ENCODE peak calls at places on chromosomes 2 and 18, in nine cellular contexts. One of them, this sample, is unnamed. For H3K27me3, the result is how much of the 10 kb centered on the place peaks cover.

GRCh38 chr2:148874868-148875341 is at the start of gene KIF5C:
- DNase-seq in IMR-90: peak
- DNase-seq in SJSA1: peak
- DNase-seq in lung: peak
- DNase-seq in Panc1: no peak
- DNase-seq in PC-9: peak
- DNase-seq in keratinocyte: peak
- DNase-seq in CD4-positive, CD25-positive, alpha-beta regulatory T cell: peak
- DNase-seq in fibroblast of lung: peak
- DNase-seq in this sample: peak

GRCh38 chr2:23554054-23554697 is 169.2 kb downstream of the KLHL29 start:
- DNase-seq in IMR-90: no peak
- DNase-seq in SJSA1: no peak
- DNase-seq in lung: no peak
- DNase-seq in Panc1: no peak
- DNase-seq in PC-9: no peak
- DNase-seq in keratinocyte: no peak
- DNase-seq in CD4-positive, CD25-positive, alpha-beta regulatory T cell: no peak
- DNase-seq in fibroblast of lung: no peak
- DNase-seq in this sample: no peak

GRCh38 chr18:43277164-43277600 is at the start of gene SYT4:
- DNase-seq in IMR-90: peak
- DNase-seq in SJSA1: no peak
- DNase-seq in lung: no peak
- DNase-seq in Panc1: no peak
- DNase-seq in PC-9: no peak
- DNase-seq in keratinocyte: no peak
- DNase-seq in CD4-positive, CD25-positive, alpha-beta regulatory T cell: no peak
- DNase-seq in fibroblast of lung: peak
- DNase-seq in this sample: no peak

GRCh38 chr18:13235326-13235937 is 16.9 kb downstream of the LDLRAD4 start:
- DNase-seq in IMR-90: no peak
- DNase-seq in SJSA1: peak
- DNase-seq in lung: no peak
- DNase-seq in Panc1: no peak
- DNase-seq in PC-9: no peak
- DNase-seq in keratinocyte: no peak
- DNase-seq in CD4-positive, CD25-positive, alpha-beta regulatory T cell: no peak
- DNase-seq in fibroblast of lung: no peak
- DNase-seq in this sample: no peak

GRCh38 chr2:164913640-164914346 is 41.5 kb downstream of the SLC38A11 start:
- DNase-seq in IMR-90: peak
- DNase-seq in SJSA1: no peak
- DNase-seq in lung: no peak
- DNase-seq in Panc1: no peak
- DNase-seq in PC-9: peak
- DNase-seq in keratinocyte: no peak
- DNase-seq in CD4-positive, CD25-positive, alpha-beta regulatory T cell: no peak
- DNase-seq in fibroblast of lung: peak
- DNase-seq in this sample: no peak

GRCh38 chr2:236078675-236079255 is 89.4 kb downstream of the GBX2 start:
- DNase-seq in IMR-90: no peak
- DNase-seq in SJSA1: no peak
- DNase-seq in lung: no peak
- DNase-seq in Panc1: no peak
- DNase-seq in PC-9: no peak
- DNase-seq in keratinocyte: no peak
- DNase-seq in CD4-positive, CD25-positive, alpha-beta regulatory T cell: no peak
- DNase-seq in fibroblast of lung: no peak
- DNase-seq in this sample: no peak

GRCh38 chr2:10829304-10829703 is 16.7 kb upstream of the PDIA6 start:
- DNase-seq in IMR-90: no peak
- DNase-seq in SJSA1: no peak
- DNase-seq in lung: no peak
- DNase-seq in Panc1: no peak
- DNase-seq in PC-9: no peak
- DNase-seq in keratinocyte: no peak
- DNase-seq in CD4-positive, CD25-positive, alpha-beta regulatory T cell: no peak
- DNase-seq in fibroblast of lung: no peak
- DNase-seq in this sample: no peak

GRCh38 chr2:144334551-144334950 is 185.4 kb downstream of the ZEB2 start:
- DNase-seq in IMR-90: no peak
- DNase-seq in SJSA1: no peak
- DNase-seq in lung: no peak
- DNase-seq in Panc1: no peak
- DNase-seq in PC-9: no peak
- DNase-seq in keratinocyte: no peak
- DNase-seq in CD4-positive, CD25-positive, alpha-beta regulatory T cell: no peak
- DNase-seq in fibroblast of lung: no peak
- DNase-seq in this sample: no peak

GRCh38 chr18:22816266-22817176 is 116.6 kb upstream of the RBBP8 start:
- DNase-seq in IMR-90: no peak
- DNase-seq in SJSA1: no peak
- DNase-seq in lung: no peak
- DNase-seq in Panc1: no peak
- DNase-seq in PC-9: no peak
- DNase-seq in keratinocyte: no peak
- DNase-seq in CD4-positive, CD25-positive, alpha-beta regulatory T cell: no peak
- DNase-seq in fibroblast of lung: no peak
- DNase-seq in this sample: peak

GRCh38 chr2:178477443-178478099 is 829 bp downstream of the FKBP7 start:
- DNase-seq in IMR-90: no peak
- DNase-seq in SJSA1: no peak
- DNase-seq in lung: no peak
- DNase-seq in Panc1: no peak
- DNase-seq in PC-9: no peak
- DNase-seq in keratinocyte: no peak
- DNase-seq in CD4-positive, CD25-positive, alpha-beta regulatory T cell: peak
- DNase-seq in fibroblast of lung: no peak
- DNase-seq in this sample: no peak

GRCh38 chr2:56952871-56953270 is 769.1 kb downstream of the CCDC85A start:
- DNase-seq in IMR-90: no peak
- DNase-seq in SJSA1: no peak
- DNase-seq in lung: no peak
- DNase-seq in Panc1: no peak
- DNase-seq in PC-9: no peak
- DNase-seq in keratinocyte: no peak
- DNase-seq in CD4-positive, CD25-positive, alpha-beta regulatory T cell: no peak
- DNase-seq in fibroblast of lung: no peak
- DNase-seq in this sample: no peak

GRCh38 chr2:8154936-8155335 is 526.9 kb upstream of the ID2 start:
- DNase-seq in IMR-90: peak
- DNase-seq in SJSA1: no peak
- DNase-seq in lung: no peak
- DNase-seq in Panc1: no peak
- DNase-seq in PC-9: no peak
- DNase-seq in keratinocyte: no peak
- DNase-seq in CD4-positive, CD25-positive, alpha-beta regulatory T cell: no peak
- DNase-seq in fibroblast of lung: peak
- DNase-seq in this sample: no peak

GRCh38 chr2:25293145-25293544 is 48.6 kb downstream of the DNMT3A start:
- DNase-seq in IMR-90: peak
- DNase-seq in SJSA1: no peak
- DNase-seq in lung: no peak
- DNase-seq in Panc1: no peak
- DNase-seq in PC-9: no peak
- DNase-seq in keratinocyte: no peak
- DNase-seq in CD4-positive, CD25-positive, alpha-beta regulatory T cell: no peak
- DNase-seq in fibroblast of lung: peak
- DNase-seq in this sample: no peak

GRCh38 chr2:25290811-25291510 is 50.8 kb downstream of the DNMT3A start:
- DNase-seq in IMR-90: peak
- DNase-seq in SJSA1: no peak
- DNase-seq in lung: no peak
- DNase-seq in Panc1: no peak
- DNase-seq in PC-9: no peak
- DNase-seq in keratinocyte: no peak
- DNase-seq in CD4-positive, CD25-positive, alpha-beta regulatory T cell: no peak
- DNase-seq in fibroblast of lung: peak
- DNase-seq in this sample: peak

GRCh38 chr2:25293958-25294513 is 47.7 kb downstream of the DNMT3A start:
- DNase-seq in IMR-90: no peak
- DNase-seq in SJSA1: no peak
- DNase-seq in lung: no peak
- DNase-seq in Panc1: no peak
- DNase-seq in PC-9: peak
- DNase-seq in keratinocyte: no peak
- DNase-seq in CD4-positive, CD25-positive, alpha-beta regulatory T cell: no peak
- DNase-seq in fibroblast of lung: no peak
- DNase-seq in this sample: no peak

GRCh38 chr2:25294573-25295462 is 46.9 kb downstream of the DNMT3A start:
- DNase-seq in IMR-90: peak
- DNase-seq in SJSA1: no peak
- DNase-seq in lung: peak
- DNase-seq in Panc1: no peak
- DNase-seq in PC-9: peak
- DNase-seq in keratinocyte: no peak
- DNase-seq in CD4-positive, CD25-positive, alpha-beta regulatory T cell: peak
- DNase-seq in fibroblast of lung: peak
- DNase-seq in this sample: peak

DNA sequence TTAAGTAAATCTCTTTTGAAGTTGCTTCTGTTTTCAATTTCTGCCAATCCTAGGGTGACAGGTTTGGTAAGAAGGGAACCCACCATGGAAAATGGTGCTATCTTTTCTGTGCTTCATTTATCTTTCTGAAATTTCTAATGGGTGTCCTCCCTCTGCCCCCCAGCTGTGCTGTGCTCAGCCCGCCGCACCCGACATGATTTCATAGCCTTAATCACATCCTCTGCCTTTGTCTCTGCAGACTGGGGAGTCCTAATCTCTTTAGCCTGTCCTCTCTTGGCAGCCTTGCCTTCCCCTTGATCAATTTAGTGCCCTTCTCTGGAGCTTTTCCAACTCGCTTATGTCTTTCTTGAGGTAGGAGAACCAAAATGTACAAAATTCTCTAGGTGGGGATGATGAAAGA is 49.3 kb downstream of the DNMT3A start:
- DNase-seq in IMR-90: no peak
- DNase-seq in SJSA1: no peak
- DNase-seq in lung: no peak
- DNase-seq in Panc1: no peak
- DNase-seq in PC-9: no peak
- DNase-seq in keratinocyte: no peak
- DNase-seq in CD4-positive, CD25-positive, alpha-beta regulatory T cell: no peak
- DNase-seq in fibroblast of lung: no peak
- DNase-seq in this sample: no peak
- H3K27me3 ChIP-seq in IMR-90: under half
- H3K27me3 ChIP-seq in SJSA1: under half
- H3K27me3 ChIP-seq in lung: under half
- H3K27me3 ChIP-seq in Panc1: under half
- H3K27me3 ChIP-seq in PC-9: under half
- H3K27me3 ChIP-seq in keratinocyte: under half
- H3K27me3 ChIP-seq in CD4-positive, CD25-positive, alpha-beta regulatory T cell: under half
- H3K27me3 ChIP-seq in fibroblast of lung: under half
- H3K27me3 ChIP-seq in this sample: under half

GRCh38 chr2:161233858-161234431 is 73.7 kb downstream of the TANK start:
- DNase-seq in IMR-90: no peak
- DNase-seq in SJSA1: no peak
- DNase-seq in lung: no peak
- DNase-seq in Panc1: no peak
- DNase-seq in PC-9: no peak
- DNase-seq in keratinocyte: no peak
- DNase-seq in CD4-positive, CD25-positive, alpha-beta regulatory T cell: no peak
- DNase-seq in fibroblast of lung: no peak
- DNase-seq in this sample: no peak

GRCh38 chr2:161237397-161238263 is 70.6 kb upstream of the PSMD14 start:
- DNase-seq in IMR-90: peak
- DNase-seq in SJSA1: peak
- DNase-seq in lung: no peak
- DNase-seq in Panc1: no peak
- DNase-seq in PC-9: no peak
- DNase-seq in keratinocyte: no peak
- DNase-seq in CD4-positive, CD25-positive, alpha-beta regulatory T cell: peak
- DNase-seq in fibroblast of lung: peak
- DNase-seq in this sample: peak

GRCh38 chr2:161238264-161238558 is 70.0 kb upstream of the PSMD14 start:
- DNase-seq in IMR-90: no peak
- DNase-seq in SJSA1: no peak
- DNase-seq in lung: no peak
- DNase-seq in Panc1: no peak
- DNase-seq in PC-9: no peak
- DNase-seq in keratinocyte: no peak
- DNase-seq in CD4-positive, CD25-positive, alpha-beta regulatory T cell: no peak
- DNase-seq in fibroblast of lung: no peak
- DNase-seq in this sample: no peak

GRCh38 chr2:161232571-161232970 is 72.3 kb downstream of the TANK start:
- DNase-seq in IMR-90: no peak
- DNase-seq in SJSA1: no peak
- DNase-seq in lung: no peak
- DNase-seq in Panc1: no peak
- DNase-seq in PC-9: no peak
- DNase-seq in keratinocyte: no peak
- DNase-seq in CD4-positive, CD25-positive, alpha-beta regulatory T cell: no peak
- DNase-seq in fibroblast of lung: no peak
- DNase-seq in this sample: no peak

GRCh38 chr2:161234627-161235026 is 73.6 kb upstream of the PSMD14 start:
- DNase-seq in IMR-90: no peak
- DNase-seq in SJSA1: no peak
- DNase-seq in lung: no peak
- DNase-seq in Panc1: no peak
- DNase-seq in PC-9: no peak
- DNase-seq in keratinocyte: no peak
- DNase-seq in CD4-positive, CD25-positive, alpha-beta regulatory T cell: no peak
- DNase-seq in fibroblast of lung: no peak
- DNase-seq in this sample: no peak
- H3K27ac ChIP-seq in IMR-90: no peak
- H3K27ac ChIP-seq in SJSA1: no peak
- H3K27ac ChIP-seq in lung: no peak
- H3K27ac ChIP-seq in Panc1: no peak
- H3K27ac ChIP-seq in PC-9: no peak
- H3K27ac ChIP-seq in keratinocyte: no peak
- H3K27ac ChIP-seq in CD4-positive, CD25-positive, alpha-beta regulatory T cell: no peak
- H3K27ac ChIP-seq in fibroblast of lung: no peak
- H3K27ac ChIP-seq in this sample: no peak

GRCh38 chr2:232927793-232928563 is 57.9 kb downstream of the SNORC start:
- DNase-seq in IMR-90: no peak
- DNase-seq in SJSA1: peak
- DNase-seq in lung: no peak
- DNase-seq in Panc1: no peak
- DNase-seq in PC-9: no peak
- DNase-seq in keratinocyte: no peak
- DNase-seq in CD4-positive, CD25-positive, alpha-beta regulatory T cell: no peak
- DNase-seq in fibroblast of lung: no peak
- DNase-seq in this sample: no peak
- H3K27me3 ChIP-seq in IMR-90: under half
- H3K27me3 ChIP-seq in SJSA1: under half
- H3K27me3 ChIP-seq in lung: under half
- H3K27me3 ChIP-seq in Panc1: under half
- H3K27me3 ChIP-seq in PC-9: under half
- H3K27me3 ChIP-seq in keratinocyte: half or more
- H3K27me3 ChIP-seq in CD4-positive, CD25-positive, alpha-beta regulatory T cell: under half
- H3K27me3 ChIP-seq in fibroblast of lung: under half
- H3K27me3 ChIP-seq in this sample: under half

DNA sequence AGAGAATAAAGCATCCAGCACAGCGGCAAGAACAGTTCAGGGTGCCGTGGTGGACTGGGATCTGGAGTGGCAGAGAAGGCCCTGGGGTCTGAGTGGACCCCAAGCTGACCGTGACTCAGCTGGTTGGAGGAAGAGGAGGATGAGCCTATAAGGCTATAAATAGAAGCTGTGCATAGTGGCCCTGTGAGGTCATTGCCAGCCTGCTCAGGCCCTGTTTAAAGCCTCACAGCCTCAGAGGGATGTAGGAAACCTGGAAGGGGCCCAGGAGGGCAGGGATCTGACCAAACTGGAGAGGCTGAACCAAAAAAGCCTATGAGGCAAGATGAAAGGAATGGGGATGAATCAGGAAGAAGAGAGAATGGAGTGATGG is 11.3 kb upstream of the DES start:
- DNase-seq in IMR-90: peak
- DNase-seq in SJSA1: no peak
- DNase-seq in lung: no peak
- DNase-seq in Panc1: no peak
- DNase-seq in PC-9: no peak
- DNase-seq in keratinocyte: no peak
- DNase-seq in CD4-positive, CD25-positive, alpha-beta regulatory T cell: no peak
- DNase-seq in fibroblast of lung: peak
- DNase-seq in this sample: peak
- H3K27ac ChIP-seq in IMR-90: peak
- H3K27ac ChIP-seq in SJSA1: no peak
- H3K27ac ChIP-seq in lung: no peak
- H3K27ac ChIP-seq in Panc1: no peak
- H3K27ac ChIP-seq in PC-9: no peak
- H3K27ac ChIP-seq in keratinocyte: no peak
- H3K27ac ChIP-seq in CD4-positive, CD25-positive, alpha-beta regulatory T cell: no peak
- H3K27ac ChIP-seq in fibroblast of lung: peak
- H3K27ac ChIP-seq in this sample: peak

This sample was measured in SJCRH30.